ENCODE peak calls at places on chromosomes 6 and 20, in ten cellular contexts. H, Z, K, L, J, U, T, D, A and I are unnamed samples.
A peak's percentile ranks its signal among the peaks of the same experiment; 100 is the strongest.

GRCh38 chr20:63497138-63497945 is 1.5 kb downstream of the EEF1A2 start:
- DNase-seq in U (no peak), H (no peak), K (peak; percentile 55), T (no peak), L (no peak), J (no peak), Z (no peak), D (no peak), A (no peak), I (no peak)

GRCh38 chr20:38116409-38117165 is 48.5 kb downstream of the TGM2 start:
- DNase-seq in D (no peak), A (no peak), Z (no peak), H (no peak), U (no peak), T (no peak), K (no peak), L (no peak), J (no peak), I (no peak)

GRCh38 chr20:36818831-36819230 is 45.3 kb upstream of the DSN1 start:
- DNase-seq in L (no peak), T (no peak), U (no peak), Z (no peak), H (no peak), J (no peak), A (no peak), D (no peak), K (no peak), I (peak; percentile 44)

GRCh38 chr20:39676236-39676635 is 714.1 kb downstream of the DHX35 start:
- DNase-seq in D (no peak), K (no peak), Z (no peak), J (no peak), U (no peak), T (no peak), L (no peak), A (no peak), H (no peak), I (no peak)

GRCh38 chr6:51568771-51569170 is 518.6 kb downstream of the PKHD1 start:
- DNase-seq in J (no peak), T (peak; percentile 22), K (no peak), L (no peak), U (no peak), Z (no peak), D (no peak), H (no peak), A (no peak), I (no peak)

GRCh38 chr20:12180107-12180661 is 262.5 kb downstream of the BTBD3 start:
- DNase-seq in T (no peak), U (no peak), J (peak; percentile 98), D (no peak), L (peak; percentile 92), A (no peak), Z (no peak), H (no peak), K (no peak), I (no peak)

GRCh38 chr20:16919841-16920240 is 171.7 kb downstream of the OTOR start:
- DNase-seq in A (no peak), D (no peak), T (no peak), U (no peak), L (no peak), H (no peak), K (no peak), Z (no peak), J (no peak), I (no peak)

GRCh38 chr20:20713244-20713765 is 861 bp upstream of the RALGAPA2 start:
- DNase-seq in Z (peak; percentile 6), U (no peak), D (no peak), T (no peak), H (no peak), J (no peak), L (no peak), A (no peak), K (peak; percentile 29), I (no peak)

GRCh38 chr20:36819662-36820061 is 46.1 kb upstream of the DSN1 start:
- DNase-seq in K (no peak), L (no peak), H (no peak), Z (no peak), U (no peak), J (no peak), D (no peak), T (no peak), A (no peak), I (no peak)

GRCh38 chr20:3158968-3159431 is 665 bp downstream of the FASTKD5 start:
- DNase-seq in K (no peak), A (peak; percentile 58), J (no peak), U (no peak), L (no peak), Z (no peak), H (no peak), T (no peak), D (no peak), I (no peak)

GRCh38 chr20:62715201-62715600 is 6.6 kb downstream of the NTSR1 start:
- DNase-seq in U (no peak), L (no peak), H (no peak), K (peak; percentile 20), T (no peak), Z (no peak), J (no peak), D (no peak), A (no peak), I (no peak)

GRCh38 chr6:125445054-125445453 is 143.3 kb upstream of the HDDC2 start:
- DNase-seq in U (no peak), A (no peak), K (no peak), L (no peak), H (no peak), T (no peak), D (no peak), J (no peak), Z (no peak), I (no peak)

GRCh38 chr20:15139522-15139921 is 802.1 kb upstream of the FLRT3 start:
- DNase-seq in K (no peak), L (no peak), H (no peak), Z (no peak), A (no peak), T (no peak), U (no peak), D (no peak), J (no peak), I (no peak)

GRCh38 chr6:113696960-113697359 is 160.2 kb upstream of the MARCKS start:
- DNase-seq in U (no peak), L (no peak), Z (no peak), K (no peak), A (no peak), D (no peak), J (no peak), H (no peak), T (no peak), I (no peak)

GRCh38 chr6:6661684-6662083 is 73.2 kb downstream of the LY86 start:
- DNase-seq in Z (peak; percentile 9), L (no peak), T (peak; percentile 26), J (peak; percentile 97), K (no peak), U (no peak), H (peak; percentile 53), D (no peak), A (peak; percentile 54), I (peak; percentile 90)

GRCh38 chr6:38715016-38715809 is at the start of gene DNAH8:
- DNase-seq in H (no peak), J (no peak), L (no peak), D (no peak), Z (no peak), A (no peak), T (no peak), K (no peak), U (no peak), I (peak; percentile 34)

GRCh38 chr6:127538750-127539264 is 19.7 kb upstream of the MTCL3 start:
- DNase-seq in H (no peak), J (no peak), K (no peak), D (no peak), Z (no peak), U (no peak), T (no peak), A (no peak), L (no peak), I (no peak)

GRCh38 chr6:87282743-87283142 is 39.6 kb upstream of the SMIM8 start:
- DNase-seq in H (no peak), T (peak; percentile 23), J (no peak), K (no peak), L (no peak), A (peak; percentile 35), D (no peak), U (no peak), Z (no peak), I (no peak)

GRCh38 chr6:99415446-99415845 is 9.7 kb downstream of the PNISR start:
- DNase-seq in K (no peak), D (no peak), L (no peak), J (no peak), H (no peak), Z (no peak), T (no peak), A (no peak), U (no peak), I (no peak)

GRCh38 chr6:128520436-128521301 is at the start of gene PTPRK:
- DNase-seq in A (peak; percentile 94), D (peak; percentile 60), Z (peak; percentile 87), H (peak; percentile 26), J (peak; percentile 62), U (peak; percentile 57), K (peak; percentile 96), L (peak; percentile 75), T (peak; percentile 83), I (peak; percentile 96)

GRCh38 chr6:133890941-133891813 is 2.3 kb downstream of the TCF21 start:
- DNase-seq in Z (no peak), A (peak; percentile 46), U (no peak), D (no peak), J (peak; percentile 46), L (peak; percentile 14), H (no peak), T (peak; percentile 18), K (peak; percentile 21), I (peak; percentile 16)

GRCh38 chr6:169092375-169092774 is 161.3 kb downstream of the THBS2 start:
- DNase-seq in T (no peak), Z (no peak), J (no peak), U (no peak), K (no peak), A (peak; percentile 87), D (no peak), H (no peak), L (no peak), I (no peak)

GRCh38 chr6:137264308-137265075 is 45.3 kb upstream of the IFNGR1 start:
- DNase-seq in H (no peak), J (no peak), Z (no peak), D (no peak), U (no peak), L (no peak), T (no peak), K (no peak), A (no peak), I (no peak)

GRCh38 chr6:81237226-81237625 is 515.3 kb downstream of the TENT5A start:
- DNase-seq in J (no peak), A (no peak), D (no peak), L (no peak), H (no peak), Z (no peak), T (no peak), K (no peak), U (no peak), I (no peak)

GRCh38 chr6:46015119-46015968 is at the start of gene CLIC5:
- DNase-seq in U (no peak), J (no peak), H (no peak), D (peak; percentile 11), K (peak; percentile 44), T (no peak), A (no peak), Z (no peak), L (no peak), I (no peak)